ENCODE peak calls at places on chromosomes 12 and 14, in ten cellular contexts. One of them, this sample, is unnamed.

GRCh38 chr14:95255487-95255886 is 64.2 kb downstream of the CLMN start:
- DNase-seq in IMR-90: peak; percentile 1
- DNase-seq in upper lobe of left lung: no peak
- DNase-seq in ovary: no peak
- DNase-seq in transverse colon: peak; percentile 91
- DNase-seq in thyroid gland: peak; percentile 98
- DNase-seq in A549: peak; percentile 81
- DNase-seq in spleen: no peak
- DNase-seq in esophagus muscularis mucosa: no peak
- DNase-seq in stomach: peak; percentile 86
- DNase-seq in this sample: peak; percentile 33

GRCh38 chr12:120801146-120801545 is 75.5 kb downstream of the ACADS start:
- DNase-seq in IMR-90: no peak
- DNase-seq in upper lobe of left lung: no peak
- DNase-seq in ovary: no peak
- DNase-seq in transverse colon: no peak
- DNase-seq in thyroid gland: no peak
- DNase-seq in A549: no peak
- DNase-seq in spleen: no peak
- DNase-seq in esophagus muscularis mucosa: no peak
- DNase-seq in stomach: no peak
- DNase-seq in this sample: no peak

GRCh38 chr12:107571492-107571891 is 114.1 kb upstream of the PWP1 start:
- DNase-seq in IMR-90: no peak
- DNase-seq in upper lobe of left lung: no peak
- DNase-seq in ovary: no peak
- DNase-seq in transverse colon: no peak
- DNase-seq in thyroid gland: no peak
- DNase-seq in A549: no peak
- DNase-seq in spleen: no peak
- DNase-seq in esophagus muscularis mucosa: no peak
- DNase-seq in stomach: no peak
- DNase-seq in this sample: no peak

GRCh38 chr12:8037046-8037663 is 4.6 kb downstream of the FOXJ2 start:
- DNase-seq in IMR-90: no peak
- DNase-seq in upper lobe of left lung: no peak
- DNase-seq in ovary: no peak
- DNase-seq in transverse colon: no peak
- DNase-seq in thyroid gland: no peak
- DNase-seq in A549: no peak
- DNase-seq in spleen: no peak
- DNase-seq in esophagus muscularis mucosa: no peak
- DNase-seq in stomach: no peak
- DNase-seq in this sample: no peak

GRCh38 chr12:3882896-3883564 is 9.8 kb upstream of the PARP11 start:
- DNase-seq in IMR-90: peak; percentile 19
- DNase-seq in upper lobe of left lung: no peak
- DNase-seq in ovary: no peak
- DNase-seq in transverse colon: no peak
- DNase-seq in thyroid gland: no peak
- DNase-seq in A549: peak; percentile 22
- DNase-seq in spleen: no peak
- DNase-seq in esophagus muscularis mucosa: peak; percentile 12
- DNase-seq in stomach: no peak
- DNase-seq in this sample: no peak

GRCh38 chr12:32918890-32919791 is 22.6 kb upstream of the PKP2 start:
- DNase-seq in IMR-90: peak; percentile 27
- DNase-seq in upper lobe of left lung: no peak
- DNase-seq in ovary: peak; percentile 40
- DNase-seq in transverse colon: no peak
- DNase-seq in thyroid gland: peak; percentile 2
- DNase-seq in A549: no peak
- DNase-seq in spleen: no peak
- DNase-seq in esophagus muscularis mucosa: no peak
- DNase-seq in stomach: no peak
- DNase-seq in this sample: no peak

GRCh38 chr12:111570090-111570961 is 28.8 kb downstream of the ATXN2 start:
- DNase-seq in IMR-90: peak; percentile 92
- DNase-seq in upper lobe of left lung: no peak
- DNase-seq in ovary: no peak
- DNase-seq in transverse colon: no peak
- DNase-seq in thyroid gland: no peak
- DNase-seq in A549: peak; percentile 52
- DNase-seq in spleen: no peak
- DNase-seq in esophagus muscularis mucosa: no peak
- DNase-seq in stomach: no peak
- DNase-seq in this sample: no peak

GRCh38 chr14:90545966-90546751 is 149.3 kb downstream of the CALM1 start:
- DNase-seq in IMR-90: no peak
- DNase-seq in upper lobe of left lung: no peak
- DNase-seq in ovary: no peak
- DNase-seq in transverse colon: no peak
- DNase-seq in thyroid gland: peak; percentile 81
- DNase-seq in A549: no peak
- DNase-seq in spleen: peak; percentile 54
- DNase-seq in esophagus muscularis mucosa: no peak
- DNase-seq in stomach: peak; percentile 53
- DNase-seq in this sample: no peak

GRCh38 chr12:122079038-122079531 is 529 bp downstream of the MLXIP start:
- DNase-seq in IMR-90: no peak
- DNase-seq in upper lobe of left lung: no peak
- DNase-seq in ovary: no peak
- DNase-seq in transverse colon: peak; percentile 43
- DNase-seq in thyroid gland: peak; percentile 33
- DNase-seq in A549: no peak
- DNase-seq in spleen: peak; percentile 89
- DNase-seq in esophagus muscularis mucosa: no peak
- DNase-seq in stomach: peak; percentile 44
- DNase-seq in this sample: peak; percentile 63

GRCh38 chr12:47881826-47882427 is 22.9 kb downstream of the VDR start:
- DNase-seq in IMR-90: peak; percentile 97
- DNase-seq in upper lobe of left lung: no peak
- DNase-seq in ovary: no peak
- DNase-seq in transverse colon: no peak
- DNase-seq in thyroid gland: no peak
- DNase-seq in A549: no peak
- DNase-seq in spleen: no peak
- DNase-seq in esophagus muscularis mucosa: no peak
- DNase-seq in stomach: no peak
- DNase-seq in this sample: peak; percentile 78

GRCh38 chr12:122867701-122868461 is 28.0 kb downstream of the VPS37B start:
- DNase-seq in IMR-90: no peak
- DNase-seq in upper lobe of left lung: peak; percentile 66
- DNase-seq in ovary: no peak
- DNase-seq in transverse colon: peak; percentile 69
- DNase-seq in thyroid gland: no peak
- DNase-seq in A549: peak; percentile 48
- DNase-seq in spleen: peak; percentile 83
- DNase-seq in esophagus muscularis mucosa: no peak
- DNase-seq in stomach: peak; percentile 95
- DNase-seq in this sample: no peak

GRCh38 chr12:132308311-132309161 is 20.9 kb downstream of the GALNT9 start:
- DNase-seq in IMR-90: no peak
- DNase-seq in upper lobe of left lung: peak; percentile 74
- DNase-seq in ovary: no peak
- DNase-seq in transverse colon: no peak
- DNase-seq in thyroid gland: no peak
- DNase-seq in A549: no peak
- DNase-seq in spleen: peak; percentile 62
- DNase-seq in esophagus muscularis mucosa: no peak
- DNase-seq in stomach: no peak
- DNase-seq in this sample: no peak

GRCh38 chr12:82866946-82867345 is 180.2 kb downstream of the TMTC2 start:
- DNase-seq in IMR-90: no peak
- DNase-seq in upper lobe of left lung: no peak
- DNase-seq in ovary: no peak
- DNase-seq in transverse colon: no peak
- DNase-seq in thyroid gland: no peak
- DNase-seq in A549: no peak
- DNase-seq in spleen: no peak
- DNase-seq in esophagus muscularis mucosa: no peak
- DNase-seq in stomach: no peak
- DNase-seq in this sample: no peak

DNA sequence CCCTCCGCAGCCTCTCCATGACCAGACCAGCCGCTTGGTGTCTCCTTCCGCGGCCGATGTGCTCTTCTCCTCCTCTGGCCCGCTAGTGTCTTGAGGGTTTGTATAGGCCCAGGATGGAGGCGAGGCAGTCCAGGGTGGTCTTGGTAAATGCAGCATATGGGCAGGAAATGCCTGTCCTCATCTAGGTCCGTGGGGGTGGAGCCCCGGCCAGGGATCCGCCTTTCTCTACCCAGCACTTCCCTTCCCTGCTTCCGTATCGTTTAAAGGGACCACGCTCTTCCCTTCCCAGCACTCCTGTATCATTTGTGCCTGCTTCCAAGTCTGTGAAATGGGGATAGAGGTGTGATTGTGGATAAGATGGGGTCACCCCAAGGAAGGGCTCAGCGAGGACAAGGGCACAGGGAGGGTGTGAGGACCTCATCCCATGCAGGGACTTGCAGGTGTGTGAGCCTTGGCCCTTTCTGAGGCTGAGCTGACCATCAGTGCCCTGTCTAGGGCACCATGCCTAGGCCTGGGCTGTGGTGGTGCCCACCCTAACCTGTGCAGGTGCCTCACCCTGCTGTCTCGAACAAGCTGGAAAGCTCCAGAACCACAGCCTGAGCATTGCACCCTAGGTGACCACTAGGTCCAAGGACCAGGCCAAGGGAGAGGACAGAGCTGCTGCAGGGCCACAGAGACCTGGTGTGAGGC is 326.8 kb upstream of the RTL1 start:
- DNase-seq in IMR-90: no peak
- DNase-seq in upper lobe of left lung: no peak
- DNase-seq in ovary: no peak
- DNase-seq in transverse colon: no peak
- DNase-seq in thyroid gland: no peak
- DNase-seq in A549: peak; percentile 38
- DNase-seq in spleen: no peak
- DNase-seq in esophagus muscularis mucosa: no peak
- DNase-seq in stomach: no peak
- DNase-seq in this sample: peak; percentile 23
- H3K4me1 ChIP-seq in IMR-90: no peaks in the 10 kb centered on the region
- H3K4me1 ChIP-seq in upper lobe of left lung: no peaks in the 10 kb centered on the region
- H3K4me1 ChIP-seq in ovary: peaks cover 1% of the 10 kb centered on the region
- H3K4me1 ChIP-seq in transverse colon: no peaks in the 10 kb centered on the region
- H3K4me1 ChIP-seq in thyroid gland: no peaks in the 10 kb centered on the region
- H3K4me1 ChIP-seq in A549: peaks cover 20% of the 10 kb centered on the region
- H3K4me1 ChIP-seq in spleen: no peaks in the 10 kb centered on the region
- H3K4me1 ChIP-seq in esophagus muscularis mucosa: no peaks in the 10 kb centered on the region
- H3K4me1 ChIP-seq in stomach: no peaks in the 10 kb centered on the region
- H3K4me1 ChIP-seq in this sample: no peaks in the 10 kb centered on the region

DNA sequence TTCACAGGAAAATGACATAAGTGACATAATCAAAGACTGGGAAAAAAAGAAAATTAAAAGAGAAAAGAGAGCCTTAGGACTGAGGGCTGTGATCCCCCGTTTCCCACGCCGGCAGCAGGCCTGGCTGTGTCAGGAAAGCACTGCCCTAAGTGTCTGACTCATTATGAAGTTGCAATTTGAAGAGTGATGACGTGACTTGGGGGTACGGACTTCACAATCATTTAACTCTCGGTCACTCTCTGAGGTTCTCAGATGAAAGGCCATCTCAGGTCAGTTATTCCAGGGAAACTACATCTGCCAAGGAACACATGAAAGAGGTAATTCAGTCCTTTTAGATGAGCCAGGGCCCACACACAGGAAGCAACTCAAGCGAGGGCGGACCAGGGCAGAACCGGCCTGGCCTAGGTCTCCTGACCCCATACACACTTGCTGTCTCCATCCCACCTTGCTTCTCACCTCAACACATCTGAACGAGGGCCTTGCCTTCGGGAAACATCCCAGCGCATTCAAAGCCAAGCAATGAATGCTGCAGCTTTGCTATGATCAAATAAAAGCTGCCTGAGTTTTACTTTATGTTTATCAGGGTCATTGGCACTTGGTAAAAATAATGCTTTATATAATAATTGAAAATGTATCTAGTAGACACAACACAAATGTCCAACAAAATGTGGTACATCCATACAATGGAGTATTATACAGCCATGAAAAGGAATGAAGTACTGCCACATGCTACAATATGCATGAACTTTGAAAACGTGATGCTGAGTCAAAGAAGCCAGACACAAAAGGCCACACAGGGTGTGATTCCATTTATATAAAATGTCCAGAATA is 2.7 kb downstream of the SSH1 start:
- DNase-seq in IMR-90: peak; percentile 100
- DNase-seq in upper lobe of left lung: peak; percentile 45
- DNase-seq in ovary: peak; percentile 60
- DNase-seq in transverse colon: no peak
- DNase-seq in thyroid gland: peak; percentile 71
- DNase-seq in A549: peak; percentile 75
- DNase-seq in spleen: peak; percentile 72
- DNase-seq in esophagus muscularis mucosa: no peak
- DNase-seq in stomach: no peak
- DNase-seq in this sample: no peak
- TF ChIP-seq POLR2A in IMR-90: peak; percentile 77
- TF ChIP-seq POLR2A in upper lobe of left lung: no peak
- TF ChIP-seq POLR2A in ovary: no peak
- TF ChIP-seq POLR2A in transverse colon: peak; percentile 10
- TF ChIP-seq POLR2A in thyroid gland: no peak
- TF ChIP-seq POLR2A in A549: no peak
- TF ChIP-seq POLR2A in spleen: no peak
- TF ChIP-seq POLR2A in esophagus muscularis mucosa: peak; percentile 40
- TF ChIP-seq POLR2A in stomach: no peak
- TF ChIP-seq POLR2A in this sample: no peak

GRCh38 chr14:76965232-76965631 is 63.3 kb downstream of the IRF2BPL start:
- DNase-seq in IMR-90: no peak
- DNase-seq in upper lobe of left lung: no peak
- DNase-seq in ovary: no peak
- DNase-seq in transverse colon: peak; percentile 53
- DNase-seq in thyroid gland: no peak
- DNase-seq in A549: no peak
- DNase-seq in spleen: no peak
- DNase-seq in esophagus muscularis mucosa: no peak
- DNase-seq in stomach: no peak
- DNase-seq in this sample: no peak
- H3K4me1 ChIP-seq in IMR-90: peaks cover 7% of the 10 kb centered on the region
- H3K4me1 ChIP-seq in upper lobe of left lung: peaks cover 12% of the 10 kb centered on the region
- H3K4me1 ChIP-seq in ovary: peaks cover 3% of the 10 kb centered on the region
- H3K4me1 ChIP-seq in transverse colon: peaks cover 34% of the 10 kb centered on the region
- H3K4me1 ChIP-seq in thyroid gland: peaks cover 23% of the 10 kb centered on the region
- H3K4me1 ChIP-seq in A549: peaks cover 22% of the 10 kb centered on the region
- H3K4me1 ChIP-seq in spleen: peaks cover 20% of the 10 kb centered on the region
- H3K4me1 ChIP-seq in esophagus muscularis mucosa: peaks cover 17% of the 10 kb centered on the region
- H3K4me1 ChIP-seq in stomach: peaks cover 38% of the 10 kb centered on the region
- H3K4me1 ChIP-seq in this sample: peaks cover 8% of the 10 kb centered on the region

DNA sequence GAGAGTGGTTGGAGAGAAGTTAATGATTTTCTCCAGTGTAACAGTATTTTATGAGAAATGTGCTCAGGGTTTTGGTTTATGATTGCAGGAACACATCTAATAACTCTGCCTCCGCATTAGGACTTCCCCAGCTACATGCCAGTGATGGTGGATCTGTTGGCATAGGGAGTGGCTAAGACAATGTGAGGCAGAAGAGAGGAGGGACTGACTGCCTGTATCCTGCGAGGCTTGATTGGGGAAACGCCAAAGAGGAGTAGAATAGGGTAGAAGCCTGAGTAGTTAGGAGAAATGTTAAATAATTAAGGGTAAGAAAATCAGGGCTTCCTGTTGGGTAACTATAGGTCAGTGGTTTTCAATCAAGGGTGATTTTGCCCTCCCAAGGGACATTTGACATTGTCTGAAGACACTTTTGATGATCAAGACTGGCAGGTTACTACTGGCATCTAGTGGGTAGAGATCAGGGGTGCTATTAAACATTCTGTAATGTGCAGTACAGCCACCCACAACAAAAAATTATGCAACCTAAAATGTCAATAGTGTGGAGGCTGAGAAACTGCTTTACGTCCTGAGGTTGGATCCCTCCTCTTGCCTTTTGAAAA is 12.8 kb downstream of the TDG start:
- DNase-seq in IMR-90: no peak
- DNase-seq in upper lobe of left lung: no peak
- DNase-seq in ovary: no peak
- DNase-seq in transverse colon: no peak
- DNase-seq in thyroid gland: no peak
- DNase-seq in A549: no peak
- DNase-seq in spleen: no peak
- DNase-seq in esophagus muscularis mucosa: no peak
- DNase-seq in stomach: no peak
- DNase-seq in this sample: no peak
- TF ChIP-seq POLR2A in IMR-90: no peak
- TF ChIP-seq POLR2A in upper lobe of left lung: no peak
- TF ChIP-seq POLR2A in ovary: no peak
- TF ChIP-seq POLR2A in transverse colon: no peak
- TF ChIP-seq POLR2A in thyroid gland: no peak
- TF ChIP-seq POLR2A in A549: no peak
- TF ChIP-seq POLR2A in spleen: no peak
- TF ChIP-seq POLR2A in esophagus muscularis mucosa: no peak
- TF ChIP-seq POLR2A in stomach: no peak
- TF ChIP-seq POLR2A in this sample: no peak

This sample was measured in Peyer's patch.